ENCODE peak calls at places on chromosomes 12 and 14, in four cellular contexts. O is neural progenitor cell, K is stomach, W is foreskin fibroblast. N is an unnamed sample.

GRCh38 chr14:104134061-104134965 is 4.1 kb upstream of the KIF26A start:
- DNase-seq in K (no peak), W (no peak), O (peak), N (no peak)

GRCh38 chr14:55092326-55092725 is 36.7 kb upstream of the LGALS3 start:
- DNase-seq in K (no peak), O (no peak), W (peak), N (no peak)

GRCh38 chr14:69464829-69465228 is 19.7 kb upstream of the PLEKHD1 start:
- DNase-seq in K (no peak), W (no peak), O (no peak), N (no peak)

GRCh38 chr12:7091171-7091570 is 1.1 kb downstream of the C1R start:
- DNase-seq in W (no peak), O (no peak), K (no peak), N (no peak)

GRCh38 chr14:102392506-102392905 is 29.8 kb downstream of the TECPR2 start:
- DNase-seq in O (no peak), W (no peak), K (no peak), N (no peak)

GRCh38 chr12:52645120-52645761 is 6.8 kb downstream of the KRT2 start:
- DNase-seq in O (no peak), K (no peak), W (no peak), N (peak)

GRCh38 chr14:89486961-89487360 is 69.9 kb upstream of the FOXN3 start:
- DNase-seq in K (no peak), W (no peak), O (no peak), N (no peak)

GRCh38 chr14:105408592-105408991 is 10.3 kb downstream of the TEX22 start:
- DNase-seq in W (no peak), K (no peak), O (no peak), N (no peak)

GRCh38 chr12:12883369-12884001 is 7.9 kb upstream of the GPRC5A start:
- DNase-seq in W (peak), K (peak), O (no peak), N (no peak)

GRCh38 chr14:99575043-99576023 is 28.7 kb downstream of the CCDC85C start:
- DNase-seq in K (peak), W (no peak), O (no peak), N (peak)
- TF ChIP-seq CTCF in K (no peak), W (peak), O (peak), N (no peak)

GRCh38 chr12:45336762-45337596 is 121.1 kb downstream of the ANO6 start:
- DNase-seq in K (no peak), O (no peak), W (peak), N (no peak)
- TF ChIP-seq CTCF in K (no peak), O (no peak), W (no peak), N (no peak)

GRCh38 chr12:69566603-69567002 is 18.7 kb upstream of the CCT2 start:
- DNase-seq in K (no peak), W (no peak), O (no peak), N (no peak)
- TF ChIP-seq CTCF in K (no peak), W (no peak), O (peak), N (no peak)

GRCh38 chr12:123972448-123973401 is at the start of the genes CCDC92 and ZNF664:
- DNase-seq in O (peak), W (peak), K (peak), N (peak)

GRCh38 chr12:123973552-123974341 is 732 bp downstream of the ZNF664 start:
- DNase-seq in O (peak), W (peak), K (peak), N (peak)

GRCh38 chr12:123976227-123976826 is 3.3 kb downstream of the ZNF664 start:
- DNase-seq in W (no peak), K (no peak), O (no peak), N (no peak)

GRCh38 chr12:123971449-123971769 is 1.2 kb downstream of the CCDC92 start:
- DNase-seq in K (no peak), O (no peak), W (no peak), N (no peak)

DNA sequence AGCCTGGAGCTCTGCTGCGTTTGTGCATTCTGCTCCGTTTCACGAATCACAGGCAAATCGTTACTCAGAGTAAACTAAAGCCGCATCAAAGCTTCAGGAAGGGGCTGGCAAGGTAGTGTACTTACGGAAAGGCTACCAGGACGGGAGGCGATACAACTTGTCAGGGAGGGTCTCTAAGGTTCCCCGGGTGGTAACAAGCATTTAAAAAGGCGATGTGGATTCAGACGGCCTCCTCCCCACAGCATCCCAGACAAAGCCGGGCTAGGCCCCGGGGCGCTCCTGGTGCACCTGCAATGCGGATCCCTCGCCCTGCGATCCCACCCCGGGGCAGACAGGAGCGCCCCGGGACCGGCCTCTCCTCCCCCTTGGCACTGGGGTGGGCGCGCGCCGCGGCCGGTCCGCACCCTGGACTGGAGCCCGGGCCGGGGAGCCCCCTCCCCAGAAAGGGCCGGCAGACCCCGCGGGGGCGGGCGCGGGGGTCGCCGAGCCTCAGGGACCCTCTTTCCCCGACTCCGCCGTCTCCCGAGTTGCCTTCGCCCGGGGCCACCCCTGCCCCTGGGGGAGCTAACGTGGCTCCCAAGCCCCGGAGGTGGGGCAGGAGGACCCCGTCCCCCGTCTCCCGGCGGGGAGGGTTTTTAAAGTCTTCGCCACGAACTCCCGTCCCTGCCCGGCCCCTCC is 722 bp downstream of the CCDC92 start:
- DNase-seq in O (peak), W (peak), K (peak), N (peak)
- TF ChIP-seq CTCF in O (no peak), W (no peak), K (no peak), N (no peak)

DNA sequence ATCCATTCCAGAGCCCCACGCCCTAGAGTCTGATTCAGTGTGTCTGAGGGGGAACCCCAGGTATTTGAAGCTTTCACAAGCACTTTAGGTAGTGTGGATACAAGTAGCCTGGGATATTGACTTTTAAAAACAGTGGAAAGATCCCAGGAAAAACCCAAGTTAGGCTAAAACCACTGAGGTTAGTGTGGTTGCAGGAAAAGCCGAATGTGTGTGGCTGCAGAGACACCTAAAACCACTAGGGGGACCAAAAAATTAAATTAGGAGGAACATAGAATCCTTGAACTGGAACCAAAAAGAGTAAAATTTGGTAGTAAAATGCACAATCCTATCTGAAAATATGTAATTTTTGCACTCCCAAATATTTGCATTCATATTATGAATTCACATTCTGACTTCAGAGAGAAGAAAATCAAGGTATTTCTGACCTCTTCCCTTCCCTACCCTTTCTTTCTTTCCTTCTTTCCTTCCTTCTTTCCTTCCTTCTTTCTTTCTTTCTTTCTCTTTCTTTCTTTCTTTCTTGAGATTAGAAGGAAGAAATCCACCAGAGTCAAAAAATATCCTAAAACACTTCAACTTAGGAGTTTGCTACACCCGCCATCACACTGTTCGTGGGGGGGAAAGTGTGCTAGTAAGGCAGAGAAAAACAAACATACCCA is 37.8 kb downstream of the SLCO1A2 start:
- DNase-seq in K (no peak), O (peak), W (peak), N (peak)
- TF ChIP-seq CTCF in K (peak), O (peak), W (peak), N (peak)

GRCh38 chr14:71139058-71139946 is 232.0 kb downstream of the PCNX1 start:
- DNase-seq in O (peak), K (peak), W (peak), N (peak)
- TF ChIP-seq CTCF in O (peak), K (peak), W (peak), N (peak)

GRCh38 chr12:18242380-18243089 is 18.8 kb upstream of the PIK3C2G start:
- DNase-seq in W (no peak), O (no peak), K (peak), N (no peak)

GRCh38 chr12:18250313-18250916 is 10.9 kb upstream of the PIK3C2G start:
- DNase-seq in K (no peak), W (peak), O (peak), N (peak)

GRCh38 chr12:18243238-18243637 is 18.1 kb upstream of the PIK3C2G start:
- DNase-seq in W (no peak), O (no peak), K (no peak), N (no peak)

DNA sequence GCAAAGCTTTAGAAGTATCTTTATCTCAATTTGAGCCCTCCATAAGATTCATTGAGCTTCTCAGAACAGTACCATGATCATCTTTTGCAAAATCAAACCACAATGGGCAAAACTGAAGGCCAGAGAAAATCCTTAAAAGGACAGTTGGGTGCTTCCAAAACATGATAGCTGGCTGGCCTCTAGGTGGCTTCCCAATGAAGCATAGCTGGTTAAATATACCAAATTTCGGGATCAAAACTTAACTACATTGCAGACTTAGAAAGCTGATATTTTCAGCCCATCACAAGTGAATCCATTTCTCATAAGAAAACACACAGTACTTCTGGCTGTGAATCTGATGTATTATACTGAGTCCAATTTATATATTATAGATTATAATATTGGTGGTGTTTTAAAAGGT is 15.3 kb upstream of the PIK3C2G start:
- DNase-seq in K (no peak), W (peak), O (no peak), N (no peak)
- TF ChIP-seq CTCF in K (no peak), W (peak), O (peak), N (no peak)

GRCh38 chr12:89345830-89346740 is 6.2 kb downstream of the DUSP6 start:
- DNase-seq in W (peak), O (peak), K (peak), N (peak)
- TF ChIP-seq CTCF in W (no peak), O (no peak), K (no peak), N (no peak)

GRCh38 chr12:71662861-71663560 is 637 bp downstream of the ZFC3H1 start:
- DNase-seq in O (peak), K (peak), W (peak), N (peak)

GRCh38 chr12:71664411-71665108 is 459 bp downstream of the THAP2 start:
- DNase-seq in W (peak), K (no peak), O (no peak), N (no peak)

GRCh38 chr12:71661977-71662522 is 1.6 kb downstream of the ZFC3H1 start:
- DNase-seq in K (no peak), O (no peak), W (peak), N (no peak)

GRCh38 chr12:71665109-71665476 is 992 bp downstream of the THAP2 start:
- DNase-seq in K (peak), O (no peak), W (no peak), N (no peak)

DNA sequence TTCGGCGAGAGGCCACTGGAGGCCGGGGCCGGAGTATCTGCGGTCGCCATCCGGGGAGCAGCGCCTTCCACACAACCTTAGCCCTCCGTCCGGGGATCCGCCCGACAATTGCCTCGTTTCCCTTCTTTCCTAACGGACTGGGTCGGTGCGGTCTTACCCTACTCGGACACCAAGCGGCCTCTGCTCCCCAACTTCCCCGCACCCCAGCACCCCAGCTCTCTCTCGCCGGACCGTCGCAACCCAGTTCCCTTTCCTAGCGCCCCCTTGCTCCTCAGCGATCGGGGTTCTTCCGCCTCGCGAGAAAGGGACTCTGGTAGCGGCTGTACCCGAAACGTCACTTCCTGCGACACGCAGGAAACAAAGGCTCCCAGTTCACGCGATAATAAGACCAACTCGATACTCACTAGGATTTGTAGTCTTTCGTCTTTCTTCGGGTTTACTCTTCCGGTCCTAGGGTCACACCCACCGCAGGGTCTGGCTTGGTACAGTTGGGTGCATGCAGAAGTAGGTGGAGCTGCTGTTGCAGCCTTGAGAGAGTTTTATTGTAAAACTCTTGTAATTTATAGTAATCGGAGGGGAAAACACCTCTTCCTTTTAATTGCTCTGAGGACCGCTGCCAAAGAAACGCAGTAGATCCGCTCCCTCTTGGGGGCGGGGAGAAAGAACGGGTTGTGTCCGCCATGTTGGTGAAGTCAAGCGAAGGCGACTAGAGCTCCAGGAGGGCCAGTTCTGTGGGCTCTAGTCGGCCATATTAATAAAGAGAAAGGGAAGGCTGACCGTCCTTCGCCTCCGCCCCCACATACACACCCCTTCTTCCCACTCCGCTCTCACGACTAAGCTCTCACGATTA is at the start of the genes THAP2 and ZFC3H1:
- DNase-seq in W (peak), K (peak), O (peak), N (peak)
- TF ChIP-seq CTCF in W (peak), K (peak), O (peak), N (no peak)

N was measured in activated CD8-positive, alpha-beta T cell treated with anti-CD3 and anti-CD28 coated beads for 36 hours.